ENCODE peak calls at places on chromosomes 16 and 17, in five cellular contexts. O is transverse colon, Z is lower leg skin, H is heart right ventricle, W is H9. K is an unnamed sample.

GRCh38 chr17:74803971-74804370 is 27.8 kb upstream of the NAT9 start:
- DNase-seq in O (no peak), H (no peak), W (no peak), Z (no peak), K (no peak)

GRCh38 chr17:83203472-83204221 is 124.2 kb downstream of the METRNL start:
- DNase-seq in Z (peak), W (no peak), O (peak), H (no peak), K (peak)

GRCh38 chr16:4612474-4612931 is 2.2 kb downstream of the UBALD1 start:
- DNase-seq in O (no peak), Z (no peak), W (peak), H (no peak), K (no peak)

GRCh38 chr16:1537763-1538289 is 4.4 kb downstream of the TMEM204 start:
- DNase-seq in O (no peak), W (no peak), Z (no peak), H (no peak), K (no peak)

GRCh38 chr17:6061290-6061689 is 8.9 kb upstream of the WSCD1 start:
- DNase-seq in Z (no peak), W (no peak), H (no peak), O (no peak), K (no peak)

GRCh38 chr17:40686192-40686591 is 17.4 kb downstream of the KRT24 start:
- DNase-seq in Z (no peak), H (no peak), O (no peak), W (no peak), K (no peak)

GRCh38 chr16:20598832-20599469 is 22.8 kb upstream of the ACSM2B start:
- DNase-seq in Z (no peak), W (no peak), O (no peak), H (no peak), K (no peak)

GRCh38 chr17:51260960-51261958 is 913 bp downstream of the UTP18 start:
- DNase-seq in H (peak), W (peak), O (peak), Z (peak), K (peak)

GRCh38 chr17:49210158-49211029 is at the start of the genes ABI3 and GNGT2:
- DNase-seq in H (peak), W (peak), O (peak), Z (no peak), K (no peak)

DNA sequence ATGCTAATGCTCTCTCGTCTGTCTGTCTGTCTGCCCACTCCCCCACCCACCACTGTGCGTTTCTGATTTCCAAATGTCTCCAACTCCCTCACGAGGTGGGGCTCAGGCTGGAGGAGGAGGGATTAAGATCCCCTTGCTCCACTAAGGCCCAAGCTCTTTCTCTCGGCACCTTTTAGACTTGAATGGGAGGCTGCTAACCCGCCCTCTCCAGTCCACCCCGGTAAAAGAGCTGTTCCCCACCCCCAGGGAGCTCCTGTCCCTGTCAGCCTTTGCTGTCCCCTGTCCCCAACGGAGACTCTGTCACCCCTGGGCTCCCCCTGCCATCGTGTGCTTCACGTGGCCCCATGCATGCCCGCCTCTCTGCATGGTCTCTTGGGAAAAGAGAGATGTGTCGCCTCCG is 68.5 kb upstream of the PLCG2 start:
- DNase-seq in Z (no peak), H (no peak), O (no peak), W (no peak), K (no peak)
- TF ChIP-seq CTCF in Z (no peak), H (no peak), O (no peak), W (no peak), K (no peak)

GRCh38 chr17:29930399-29931010 is 477 bp upstream of the SSH2 start:
- DNase-seq in H (no peak), O (peak), Z (no peak), W (no peak), K (peak)
- TF ChIP-seq CTCF in H (no peak), O (no peak), Z (no peak), W (no peak), K (peak)

GRCh38 chr17:17445296-17445924 is 31.4 kb upstream of the MED9 start:
- DNase-seq in H (no peak), O (no peak), W (no peak), Z (no peak), K (no peak)

GRCh38 chr17:17446666-17447155 is 30.1 kb upstream of the MED9 start:
- DNase-seq in H (no peak), W (no peak), O (no peak), Z (no peak), K (no peak)

GRCh38 chr17:17447264-17447663 is 29.5 kb upstream of the MED9 start:
- DNase-seq in Z (peak), W (no peak), O (no peak), H (no peak), K (no peak)

GRCh38 chr17:17448076-17448475 is 28.7 kb upstream of the MED9 start:
- DNase-seq in H (no peak), W (no peak), O (no peak), Z (peak), K (no peak)

GRCh38 chr17:17445925-17446665 is 30.7 kb upstream of the MED9 start:
- DNase-seq in W (no peak), H (peak), Z (no peak), O (peak), K (peak)
- TF ChIP-seq CTCF in W (no peak), H (no peak), Z (no peak), O (no peak), K (no peak)

GRCh38 chr16:46975908-46976470 is 2.5 kb upstream of the DNAJA2 start:
- DNase-seq in Z (no peak), W (no peak), O (no peak), H (no peak), K (no peak)
- TF ChIP-seq CTCF in Z (no peak), W (no peak), O (no peak), H (no peak), K (no peak)

GRCh38 chr16:28254158-28254557 is 38.2 kb upstream of the SBK1 start:
- DNase-seq in H (no peak), O (no peak), Z (no peak), W (no peak), K (no peak)
- TF ChIP-seq CTCF in H (no peak), O (no peak), Z (no peak), W (no peak), K (no peak)

GRCh38 chr16:69859105-69859969 is 91.8 kb upstream of the CLEC18A start:
- DNase-seq in W (peak), Z (no peak), H (peak), O (peak), K (no peak)
- TF ChIP-seq CTCF in W (peak), Z (no peak), H (peak), O (peak), K (peak)

DNA sequence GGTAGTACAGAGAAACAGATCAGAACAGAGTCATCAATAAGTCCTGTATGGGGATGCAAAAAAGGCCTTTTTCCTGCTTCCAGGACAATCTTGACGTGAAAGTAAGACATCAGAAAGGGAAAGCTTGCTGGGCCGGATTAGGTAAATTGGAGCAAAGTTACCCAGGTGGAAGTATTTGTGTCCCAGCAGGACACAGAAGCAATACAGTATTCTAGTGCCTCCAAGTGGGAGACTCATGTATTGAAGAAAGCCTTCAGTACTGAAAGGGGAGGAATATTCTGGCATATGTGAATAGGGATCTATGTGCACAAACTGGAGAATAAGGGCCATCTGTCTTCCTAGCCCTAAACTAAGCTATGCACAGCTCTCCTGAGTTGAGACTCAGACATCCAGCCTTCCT is 327.2 kb upstream of the CDH8 start:
- DNase-seq in H (no peak), O (no peak), Z (no peak), W (peak), K (no peak)
- TF ChIP-seq CTCF in H (no peak), O (no peak), Z (no peak), W (peak), K (no peak)

DNA sequence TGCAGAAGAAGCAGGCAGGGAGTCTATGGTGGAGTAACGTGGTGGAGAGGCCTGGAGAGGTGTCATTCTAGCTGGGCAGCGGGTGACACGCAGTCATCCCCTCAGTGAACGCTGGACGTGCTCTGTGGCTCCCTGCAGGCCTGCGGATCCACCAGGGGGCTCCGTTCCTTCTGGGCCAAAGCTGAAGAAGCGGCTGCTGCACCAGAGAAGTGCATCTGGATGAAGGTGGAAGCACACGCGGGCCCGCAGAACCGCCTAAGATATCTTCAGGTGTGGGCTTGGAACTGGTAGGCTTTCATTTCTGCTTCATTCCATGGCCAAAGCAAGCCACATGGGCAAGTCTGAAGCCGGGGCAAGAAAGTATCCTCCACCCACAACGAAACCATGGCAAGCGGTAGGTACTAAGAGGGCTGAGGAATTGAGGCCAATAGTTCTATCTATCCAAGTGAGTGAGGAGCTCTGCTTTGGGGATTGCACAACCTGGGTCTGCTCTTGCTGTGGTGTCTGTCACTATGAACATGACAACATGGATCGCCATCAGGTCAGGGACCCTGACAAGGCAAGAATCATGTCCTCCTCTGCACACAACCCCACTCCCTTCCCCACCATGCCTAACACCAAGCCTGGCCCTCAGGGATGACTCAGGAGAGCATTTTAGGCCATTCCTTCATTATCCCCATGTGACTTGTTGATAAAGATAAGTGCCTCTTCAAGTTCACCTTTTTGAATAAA is 78.9 kb upstream of the FBXO47 start:
- DNase-seq in H (no peak), Z (peak), O (no peak), W (peak), K (no peak)
- TF ChIP-seq CTCF in H (no peak), Z (no peak), O (no peak), W (peak), K (no peak)

GRCh38 chr17:57868775-57869598 is 19.1 kb upstream of the MRPS23 start:
- DNase-seq in H (no peak), W (peak), O (no peak), Z (no peak), K (no peak)

GRCh38 chr17:57869599-57870282 is 19.9 kb upstream of the MRPS23 start:
- DNase-seq in W (peak), H (no peak), Z (no peak), O (no peak), K (no peak)

GRCh38 chr17:57866723-57867122 is 16.9 kb upstream of the MRPS23 start:
- DNase-seq in Z (no peak), H (no peak), O (no peak), W (peak), K (no peak)

GRCh38 chr17:57867126-57867525 is 17.3 kb upstream of the MRPS23 start:
- DNase-seq in O (no peak), W (peak), H (no peak), Z (no peak), K (no peak)

DNA sequence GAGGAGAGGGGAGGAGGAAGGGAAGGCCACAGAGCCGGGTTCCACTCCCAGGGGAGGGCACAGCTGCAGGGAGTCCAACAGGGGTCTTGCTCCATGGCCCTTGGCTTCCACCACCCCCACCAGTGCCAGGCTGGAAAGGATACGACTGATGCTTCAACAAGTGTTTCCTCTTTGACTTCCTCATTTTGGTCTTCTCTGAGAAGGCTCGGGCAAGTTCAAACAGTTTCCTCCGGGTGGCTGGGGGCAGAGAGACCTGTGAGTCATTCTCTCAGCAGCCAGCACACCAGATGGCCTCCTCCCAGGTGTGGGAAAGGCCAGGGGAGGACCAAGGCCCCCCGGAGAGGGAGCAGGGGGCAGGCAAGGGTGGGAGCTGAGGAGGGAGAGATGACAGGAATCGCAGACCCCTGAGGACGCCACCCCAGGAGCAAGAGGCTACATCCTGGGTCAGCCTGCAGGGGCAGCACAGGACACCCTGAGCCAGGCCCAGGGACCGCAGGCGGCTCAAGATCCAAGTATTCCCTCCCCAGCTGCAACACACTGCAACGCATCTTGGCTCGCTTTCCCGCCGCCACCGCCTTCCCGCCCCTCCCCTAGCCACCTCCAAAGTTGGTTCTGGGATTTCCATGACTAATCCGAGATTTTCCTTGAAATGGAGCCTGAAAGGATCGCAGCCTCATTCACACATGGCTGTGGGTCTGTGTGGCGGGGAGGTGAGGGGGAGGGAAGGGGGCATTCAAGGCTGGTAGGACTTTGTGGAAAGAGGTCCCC is 18.3 kb upstream of the MRPS23 start:
- DNase-seq in W (peak), H (peak), O (peak), Z (peak), K (peak)
- TF ChIP-seq CTCF in W (peak), H (peak), O (peak), Z (no peak), K (peak)